ENCODE peak calls at places on chromosome 9, in five cellular contexts. Y is mammary epithelial cell, U is ascending aorta, J is MCF 10A, C is cardiac muscle cell. K is an unnamed sample.
A peak's percentile ranks its signal among the peaks of the same experiment; 100 is the strongest.

GRCh38 chr9:121686930-121687541 is 35.6 kb downstream of the DAB2IP start:
- DNase-seq in Y (peak; percentile 57), U (peak; percentile 45), J (peak; percentile 70), C (peak; percentile 77), K (peak; percentile 65)

GRCh38 chr9:123614503-123615258 is 258.7 kb downstream of the CRB2 start:
- DNase-seq in Y (no peak), U (no peak), J (no peak), C (no peak), K (no peak)

GRCh38 chr9:122040573-122041242 is 52.4 kb downstream of the TTLL11 start:
- DNase-seq in Y (no peak), U (no peak), J (no peak), C (no peak), K (no peak)

GRCh38 chr9:14097215-14097614 is 216.7 kb downstream of the NFIB start:
- DNase-seq in Y (peak; percentile 44), U (no peak), J (peak; percentile 38), C (peak; percentile 88), K (no peak)

GRCh38 chr9:28741459-28741858 is 1168.2 kb upstream of the C9orf72 start:
- DNase-seq in Y (no peak), U (no peak), J (no peak), C (no peak), K (no peak)

GRCh38 chr9:136105398-136106135 is 10.5 kb upstream of the NACC2 start:
- DNase-seq in Y (no peak), U (no peak), J (peak; percentile 34), C (peak; percentile 34), K (no peak)

GRCh38 chr9:119289740-119290139 is 79.5 kb downstream of the BRINP1 start:
- DNase-seq in Y (peak; percentile 50), U (no peak), J (peak; percentile 66), C (peak; percentile 51), K (no peak)

GRCh38 chr9:107698779-107699564 is 209.4 kb upstream of the KLF4 start:
- DNase-seq in Y (no peak), U (no peak), J (no peak), C (no peak), K (no peak)

GRCh38 chr9:86185872-86186271 is 73.6 kb downstream of the C9orf153 start:
- DNase-seq in Y (peak; percentile 12), U (no peak), J (no peak), C (no peak), K (no peak)

GRCh38 chr9:121288874-121289553 is 21.1 kb downstream of the GSN start:
- DNase-seq in Y (peak; percentile 77), U (no peak), J (no peak), C (peak; percentile 91), K (no peak)

GRCh38 chr9:76232861-76233499 is 161.2 kb downstream of the RFK start:
- DNase-seq in Y (no peak), U (no peak), J (no peak), C (no peak), K (no peak)

GRCh38 chr9:93963969-93964368 is 8.8 kb upstream of the BARX1 start:
- DNase-seq in Y (no peak), U (no peak), J (no peak), C (no peak), K (no peak)

GRCh38 chr9:76218868-76219462 is 175.3 kb downstream of the RFK start:
- DNase-seq in Y (no peak), U (no peak), J (no peak), C (no peak), K (no peak)

GRCh38 chr9:126734877-126735276 is 70.0 kb upstream of the ZBTB43 start:
- DNase-seq in Y (no peak), U (no peak), J (no peak), C (no peak), K (no peak)

GRCh38 chr9:79695531-79696218 is 123.9 kb downstream of the TLE4 start:
- DNase-seq in Y (no peak), U (no peak), J (no peak), C (no peak), K (peak; percentile 30)

GRCh38 chr9:109939698-109940342 is 159.8 kb downstream of the PALM2AKAP2 start:
- DNase-seq in Y (no peak), U (no peak), J (no peak), C (no peak), K (no peak)

DNA sequence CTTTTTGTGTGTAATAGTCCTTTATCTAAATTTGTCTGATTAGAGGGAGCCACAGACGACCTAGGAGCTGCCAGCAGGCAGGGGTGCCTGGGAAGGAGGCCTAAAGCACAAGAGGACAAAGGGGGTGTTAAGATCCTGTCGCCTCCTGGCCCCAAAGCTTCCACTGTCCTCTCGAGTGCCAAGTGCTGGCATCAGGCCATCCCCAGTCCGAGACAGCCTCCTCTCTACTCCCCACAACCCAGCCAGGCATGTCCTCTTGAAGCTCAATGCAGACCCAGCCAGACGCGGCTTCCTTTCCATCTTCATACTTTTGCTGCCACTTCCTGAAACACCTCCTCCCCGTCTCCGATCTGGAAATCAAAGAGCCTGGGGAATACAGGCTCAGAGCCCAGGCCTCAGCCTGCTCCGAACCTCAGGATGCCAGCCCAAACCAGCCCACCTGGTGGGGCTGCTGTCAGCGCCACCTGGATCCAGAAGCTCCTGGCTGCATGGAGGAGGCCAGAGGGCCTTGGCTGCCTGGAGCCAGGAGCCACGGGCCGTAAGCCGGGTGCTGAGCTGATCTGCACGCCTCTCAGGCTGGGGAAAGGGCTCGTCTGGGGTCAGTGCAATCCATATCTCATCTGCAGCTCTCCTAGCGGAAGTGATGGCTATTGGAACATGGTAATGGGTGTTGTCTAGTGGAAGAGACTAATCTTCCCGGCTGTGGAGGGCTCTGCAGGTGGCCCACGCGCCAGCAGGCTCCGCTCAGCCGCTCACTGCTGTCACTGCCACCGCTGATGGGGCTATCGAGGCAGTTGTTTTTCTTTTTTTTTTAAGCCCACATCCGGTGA is 60.2 kb upstream of the FUBP3 start:
- DNase-seq in Y (no peak), U (no peak), J (no peak), C (no peak), K (no peak)
- TF ChIP-seq CTCF in Y (no peak), U (no peak), J (no peak), C (no peak), K (no peak)

GRCh38 chr9:130421802-130422276 is 22.9 kb upstream of the ASS1 start:
- DNase-seq in Y (peak; percentile 24), U (no peak), J (peak; percentile 17), C (peak; percentile 59), K (no peak)
- TF ChIP-seq CTCF in Y (no peak), U (no peak), J (no peak), C (no peak), K (no peak)

GRCh38 chr9:134164879-134165278 is 515 bp upstream of the RNU6ATAC start:
- DNase-seq in Y (no peak), U (no peak), J (no peak), C (no peak), K (no peak)

GRCh38 chr9:134162926-134163373 is 1.4 kb downstream of the RNU6ATAC start:
- DNase-seq in Y (no peak), U (no peak), J (no peak), C (no peak), K (no peak)

GRCh38 chr9:134162212-134162775 is 2.1 kb downstream of the RNU6ATAC start:
- DNase-seq in Y (no peak), U (no peak), J (no peak), C (no peak), K (no peak)

GRCh38 chr9:134161647-134162046 is 2.7 kb downstream of the RNU6ATAC start:
- DNase-seq in Y (no peak), U (no peak), J (no peak), C (no peak), K (no peak)

GRCh38 chr9:134163374-134164196 is 779 bp downstream of the RNU6ATAC start:
- DNase-seq in Y (peak; percentile 25), U (no peak), J (no peak), C (peak; percentile 61), K (peak; percentile 62)
- TF ChIP-seq CTCF in Y (no peak), U (peak; percentile 43), J (no peak), C (peak; percentile 52), K (peak; percentile 52)

GRCh38 chr9:133046900-133047295 is 14.9 kb upstream of the CEL start:
- DNase-seq in Y (no peak), U (no peak), J (no peak), C (no peak), K (no peak)

GRCh38 chr9:133049043-133049442 is 12.7 kb upstream of the CEL start:
- DNase-seq in Y (no peak), U (no peak), J (no peak), C (no peak), K (no peak)

GRCh38 chr9:133050781-133051180 is 11.0 kb upstream of the CEL start:
- DNase-seq in Y (no peak), U (no peak), J (no peak), C (no peak), K (no peak)

GRCh38 chr9:133050142-133050541 is 11.6 kb upstream of the CEL start:
- DNase-seq in Y (no peak), U (no peak), J (no peak), C (peak; percentile 19), K (no peak)

GRCh38 chr9:133048595-133048994 is 13.2 kb upstream of the CEL start:
- DNase-seq in Y (no peak), U (no peak), J (no peak), C (peak; percentile 30), K (no peak)
- TF ChIP-seq CTCF in Y (peak; percentile 64), U (no peak), J (peak; percentile 36), C (peak; percentile 38), K (no peak)

GRCh38 chr9:24614070-24614469 is 68.4 kb upstream of the IZUMO3 start:
- DNase-seq in Y (peak; percentile 21), U (no peak), J (peak; percentile 33), C (no peak), K (no peak)
- TF ChIP-seq CTCF in Y (peak; percentile 55), U (no peak), J (peak; percentile 18), C (no peak), K (no peak)

GRCh38 chr9:69376651-69377050 is 51.6 kb downstream of the ENTREP1 start:
- DNase-seq in Y (peak; percentile 83), U (peak; percentile 19), J (peak; percentile 89), C (peak; percentile 95), K (no peak)
- TF ChIP-seq CTCF in Y (no peak), U (no peak), J (no peak), C (no peak), K (no peak)

K was measured in natural killer cell.